ENCODE peak calls at places on chromosomes 4 and X, in five cellular contexts. Y is heart left ventricle; O is endothelial cell of umbilical vein; F is ovary; M is effector memory CD4-positive, alpha-beta T cell. H is an unnamed sample. For H3K4me1 and H3K27me3, the result is how much of the 10 kb centered on the place peaks cover.

GRCh38 chr4:170198742-170199141 is 109.0 kb upstream of the AADAT start:
- DNase-seq in Y (no peak), O (no peak), F (no peak), M (no peak), H (no peak)

GRCh38 chrX:44234541-44234940 is 108.9 kb downstream of the EFHC2 start:
- DNase-seq in Y (no peak), O (no peak), F (no peak), M (no peak), H (no peak)

GRCh38 chr4:15427126-15427525 is 707 bp upstream of the C1QTNF7 start:
- DNase-seq in Y (no peak), O (no peak), F (no peak), M (no peak), H (no peak)

GRCh38 chrX:39261446-39262147 is 460.3 kb downstream of the MID1IP1 start:
- DNase-seq in Y (no peak), O (peak), F (no peak), M (no peak), H (no peak)

GRCh38 chr4:112515278-112516075 is 503 bp downstream of the NEUROG2 start:
- DNase-seq in Y (no peak), O (peak), F (peak), M (no peak), H (peak)

GRCh38 chr4:77994194-77994721 is 62.9 kb upstream of the FRAS1 start:
- DNase-seq in Y (no peak), O (peak), F (no peak), M (no peak), H (no peak)

GRCh38 chr4:155759372-155760252 is 791 bp downstream of the GUCY1B1 start:
- DNase-seq in Y (peak), O (peak), F (peak), M (no peak), H (peak)

GRCh38 chrX:15413101-15413500 is 28.9 kb upstream of the VEGFD start:
- DNase-seq in Y (no peak), O (no peak), F (no peak), M (no peak), H (no peak)

GRCh38 chrX:57918750-57919436 is 8.6 kb upstream of the ZXDA start:
- DNase-seq in Y (peak), O (peak), F (peak), M (no peak), H (peak)

GRCh38 chr4:90833698-90834097 is 706.5 kb downstream of the CCSER1 start:
- DNase-seq in Y (no peak), O (no peak), F (no peak), M (no peak), H (no peak)

GRCh38 chr4:183407128-183407585 is 37.3 kb upstream of the CDKN2AIP start:
- DNase-seq in Y (peak), O (peak), F (peak), M (peak), H (peak)

GRCh38 chr4:183407635-183408463 is 36.6 kb upstream of the CDKN2AIP start:
- DNase-seq in Y (no peak), O (no peak), F (no peak), M (no peak), H (no peak)

GRCh38 chr4:183409956-183410355 is 34.5 kb upstream of the CDKN2AIP start:
- DNase-seq in Y (no peak), O (no peak), F (no peak), M (no peak), H (no peak)

GRCh38 chr4:183409463-183409862 is 35.0 kb upstream of the CDKN2AIP start:
- DNase-seq in Y (no peak), O (no peak), F (no peak), M (no peak), H (no peak)

GRCh38 chr4:183408791-183409190 is 35.6 kb upstream of the CDKN2AIP start:
- DNase-seq in Y (no peak), O (no peak), F (no peak), M (no peak), H (no peak)
- H3K4me1 ChIP-seq in Y (under half), O (under half), F (under half), M (under half), H (under half)

DNA sequence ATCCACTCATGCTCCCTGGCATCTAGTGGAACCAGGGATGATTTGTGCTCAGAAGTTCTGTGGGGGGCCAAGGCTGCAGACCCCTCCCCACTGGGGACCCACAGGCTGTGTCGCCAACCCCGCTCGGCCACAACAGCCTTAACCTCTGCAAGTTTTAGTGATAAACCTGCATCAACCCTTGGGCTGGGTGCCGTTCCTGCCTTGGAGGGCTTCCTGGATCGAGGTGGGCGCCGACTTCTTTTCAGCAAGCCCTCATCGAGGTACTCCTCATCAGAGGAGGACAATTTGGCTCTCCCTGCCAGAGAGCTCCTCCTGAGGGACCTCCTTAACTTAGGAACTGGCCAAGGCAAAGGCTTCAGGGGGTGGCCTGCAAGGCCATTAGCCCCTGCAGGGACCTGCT is 1.9 kb downstream of the SOWAHB start:
- DNase-seq in Y (no peak), O (no peak), F (no peak), M (no peak), H (no peak)
- H3K27me3 ChIP-seq in Y (half or more), O (under half), F (under half), M (under half), H (under half)

GRCh38 chr4:142372570-142373300 is 473.4 kb downstream of the INPP4B start:
- DNase-seq in Y (no peak), O (no peak), F (no peak), M (no peak), H (no peak)

GRCh38 chr4:142367326-142368188 is 478.5 kb downstream of the INPP4B start:
- DNase-seq in Y (no peak), O (peak), F (no peak), M (no peak), H (no peak)

GRCh38 chr4:142365386-142365785 is 480.7 kb downstream of the INPP4B start:
- DNase-seq in Y (no peak), O (no peak), F (no peak), M (no peak), H (no peak)

GRCh38 chr4:142366821-142367220 is 479.3 kb downstream of the INPP4B start:
- DNase-seq in Y (no peak), O (no peak), F (no peak), M (no peak), H (no peak)

DNA sequence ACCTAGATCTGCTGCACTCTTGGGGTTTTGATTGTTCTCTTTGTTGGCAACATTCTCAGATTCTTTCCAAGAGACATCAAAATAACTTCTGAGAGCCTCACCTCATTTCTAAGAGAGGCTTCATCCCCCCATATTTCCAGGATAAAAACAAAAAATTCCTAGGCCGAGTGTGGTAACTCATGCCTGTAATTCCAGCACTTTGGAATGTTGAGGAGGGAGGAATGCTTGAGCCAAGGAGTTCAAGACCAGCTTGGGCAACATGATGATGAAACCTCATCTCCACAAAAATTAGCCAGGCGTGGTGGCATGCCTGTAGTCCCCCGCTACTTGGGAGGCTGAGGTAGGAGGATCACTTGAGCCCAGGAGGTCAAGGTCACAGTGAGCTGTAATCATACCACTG is 477.0 kb downstream of the INPP4B start:
- DNase-seq in Y (no peak), O (no peak), F (no peak), M (no peak), H (no peak)
- H3K4me1 ChIP-seq in Y (under half), O (under half), F (under half), M (under half), H (under half)

DNA sequence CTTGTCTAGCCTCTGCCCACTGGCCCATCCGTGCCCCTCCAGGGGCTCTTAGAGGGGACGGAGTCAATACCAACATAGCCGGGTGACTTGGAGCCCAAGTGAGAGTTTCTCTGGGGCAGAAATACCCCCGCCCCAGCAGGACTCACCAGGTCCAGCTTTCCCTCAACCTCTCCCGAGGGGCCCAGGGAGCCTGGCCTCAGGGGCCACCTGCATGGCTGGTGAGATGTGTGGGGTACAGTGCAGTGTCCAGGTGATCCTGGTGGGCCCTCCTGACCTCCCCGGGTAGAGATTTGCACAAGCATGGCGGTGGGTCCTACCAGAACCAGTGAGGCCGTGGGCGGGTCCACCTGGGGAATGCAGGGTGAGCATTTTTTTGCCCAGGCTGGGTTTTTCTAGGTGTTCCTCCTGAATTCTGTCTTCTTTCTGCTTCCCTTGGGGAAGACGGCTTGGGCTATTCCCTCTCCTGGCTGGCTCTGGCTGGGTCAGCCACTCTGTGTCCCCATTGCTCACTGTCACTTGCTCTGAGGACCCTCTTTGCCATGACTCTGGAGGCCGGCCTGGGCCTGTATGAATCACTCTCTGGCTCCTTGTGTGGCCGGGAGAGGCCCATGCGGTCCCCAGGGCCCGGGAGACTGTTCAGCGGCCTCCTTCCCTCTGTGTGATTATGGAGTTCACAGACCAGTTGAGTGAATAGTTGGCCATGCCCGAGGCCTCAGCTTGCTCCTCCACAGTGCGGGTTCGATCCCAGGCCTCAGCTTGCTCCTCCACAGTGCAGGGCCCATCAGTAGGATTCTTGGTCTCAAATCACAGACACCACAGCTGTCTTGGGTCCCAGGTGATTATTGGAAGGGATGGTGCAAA is 71.0 kb upstream of the NKX1-1 start:
- DNase-seq in Y (no peak), O (no peak), F (no peak), M (no peak), H (no peak)
- H3K27me3 ChIP-seq in Y (under half), O (under half), F (under half), M (under half), H (under half)

DNA sequence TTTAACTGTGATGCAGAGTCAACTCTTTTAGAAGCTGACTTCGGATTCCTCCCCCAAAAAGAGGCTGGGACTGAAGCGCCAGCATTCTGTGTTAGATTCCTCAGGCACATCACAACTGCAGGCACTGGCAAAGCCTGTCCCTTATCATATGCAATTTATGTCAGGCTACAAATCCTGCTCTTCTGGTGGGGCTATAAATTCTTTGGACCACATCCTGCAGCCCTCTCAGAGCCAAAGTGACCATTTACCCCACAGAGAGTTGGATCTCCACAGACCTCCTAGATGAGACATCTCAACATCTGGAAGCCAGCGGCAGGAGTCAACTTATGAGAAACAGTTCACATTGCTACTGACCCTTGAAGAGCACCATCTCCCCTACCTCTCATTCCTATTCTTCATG is 138.4 kb downstream of the CBR4 start:
- DNase-seq in Y (no peak), O (no peak), F (no peak), M (no peak), H (no peak)
- H3K4me1 ChIP-seq in Y (under half), O (under half), F (under half), M (under half), H (under half)

H was measured in right cardiac atrium.